ENCODE peak calls at places on chromosome 14, in ten cellular contexts. S is stimulated activated CD4-positive, alpha-beta T cell treated with anti-CD3 and anti-CD28 coated beads, Interleukin-12 subunit alpha, Interleukin-12 subunit beta, amount 100 ng/mL, for 48 hours; U is NCI-H2171; I is SW 1271; T is MM.1S; Q is GF-D8; A is AG20443; E is naive B cell; C is AG10803; X is fibroblast of mammary gland. Z is an unnamed sample.
A peak's percentile ranks its signal among the peaks of the same experiment; 100 is the strongest.

GRCh38 chr14:36976571-36977023 is 195.8 kb downstream of the SLC25A21 start:
- DNase-seq in S (no peak), U (no peak), I (no peak), T (no peak), Q (peak; percentile 72), A (peak; percentile 49), E (no peak), C (peak; percentile 53), X (peak; percentile 64), Z (peak; percentile 45)

GRCh38 chr14:101601603-101602465 is 40.5 kb downstream of the DIO3 start:
- DNase-seq in S (no peak), U (no peak), I (no peak), T (no peak), Q (no peak), A (peak; percentile 12), E (no peak), C (no peak), X (no peak), Z (no peak)

GRCh38 chr14:93329965-93330608 is 2.7 kb downstream of the BTBD7 start:
- DNase-seq in S (no peak), U (no peak), I (no peak), T (no peak), Q (no peak), A (no peak), E (no peak), C (no peak), X (no peak), Z (no peak)

GRCh38 chr14:105419305-105420091 is at the start of gene MTA1:
- DNase-seq in S (peak; percentile 37), U (peak; percentile 47), I (peak; percentile 9), T (no peak), Q (no peak), A (peak; percentile 90), E (peak; percentile 48), C (peak; percentile 30), X (no peak), Z (no peak)

GRCh38 chr14:94174622-94175402 is 690 bp downstream of the PPP4R4 start:
- DNase-seq in S (no peak), U (peak; percentile 24), I (no peak), T (no peak), Q (no peak), A (peak; percentile 11), E (no peak), C (no peak), X (no peak), Z (no peak)

GRCh38 chr14:54447231-54447692 is 6.1 kb upstream of the CNIH1 start:
- DNase-seq in S (no peak), U (no peak), I (no peak), T (no peak), Q (peak; percentile 90), A (peak; percentile 47), E (no peak), C (peak; percentile 59), X (peak; percentile 85), Z (peak; percentile 71)

GRCh38 chr14:101350710-101351109 is 210.6 kb upstream of the DIO3 start:
- DNase-seq in S (no peak), U (no peak), I (no peak), T (no peak), Q (no peak), A (no peak), E (no peak), C (no peak), X (no peak), Z (no peak)

GRCh38 chr14:50082308-50082742 is 34.0 kb downstream of the VCPKMT start:
- DNase-seq in S (no peak), U (no peak), I (no peak), T (no peak), Q (no peak), A (no peak), E (no peak), C (no peak), X (no peak), Z (no peak)

GRCh38 chr14:33026850-33027420 is 88.3 kb downstream of the NPAS3 start:
- DNase-seq in S (no peak), U (no peak), I (no peak), T (no peak), Q (no peak), A (peak; percentile 36), E (no peak), C (peak; percentile 30), X (peak; percentile 30), Z (no peak)

GRCh38 chr14:49946320-49947141 is 53.6 kb downstream of the ARF6 start:
- DNase-seq in S (no peak), U (peak; percentile 89), I (no peak), T (no peak), Q (no peak), A (peak; percentile 85), E (no peak), C (peak; percentile 80), X (peak; percentile 65), Z (no peak)

GRCh38 chr14:24398943-24399801 is at the start of gene NYNRIN:
- DNase-seq in S (no peak), U (peak; percentile 40), I (no peak), T (no peak), Q (no peak), A (peak; percentile 71), E (peak; percentile 44), C (no peak), X (peak; percentile 20), Z (no peak)

GRCh38 chr14:52781629-52782028 is 9.8 kb downstream of the GNPNAT1 start:
- DNase-seq in S (no peak), U (no peak), I (no peak), T (no peak), Q (no peak), A (no peak), E (no peak), C (no peak), X (no peak), Z (no peak)

GRCh38 chr14:37985826-37986470 is 221.8 kb upstream of the SSTR1 start:
- DNase-seq in S (peak; percentile 3), U (peak; percentile 25), I (peak; percentile 45), T (peak; percentile 45), Q (no peak), A (peak; percentile 39), E (no peak), C (peak; percentile 62), X (peak; percentile 63), Z (no peak)

GRCh38 chr14:101927859-101928258 is 36.5 kb upstream of the DYNC1H1 start:
- DNase-seq in S (no peak), U (no peak), I (no peak), T (no peak), Q (peak; percentile 6), A (peak; percentile 97), E (no peak), C (peak; percentile 95), X (peak; percentile 98), Z (peak; percentile 22)

GRCh38 chr14:75667099-75667498 is 6.1 kb downstream of the TTLL5 start:
- DNase-seq in S (no peak), U (peak; percentile 9), I (no peak), T (no peak), Q (no peak), A (no peak), E (no peak), C (no peak), X (no peak), Z (no peak)

GRCh38 chr14:56342419-56342901 is 224.2 kb downstream of the PELI2 start:
- DNase-seq in S (no peak), U (peak; percentile 49), I (no peak), T (no peak), Q (no peak), A (peak; percentile 45), E (no peak), C (peak; percentile 67), X (peak; percentile 83), Z (no peak)

GRCh38 chr14:29028973-29029582 is 262.5 kb downstream of the FOXG1 start:
- DNase-seq in S (no peak), U (no peak), I (no peak), T (no peak), Q (no peak), A (no peak), E (no peak), C (no peak), X (no peak), Z (no peak)

GRCh38 chr14:105411017-105411941 is 8.3 kb upstream of the MTA1 start:
- DNase-seq in S (no peak), U (peak; percentile 52), I (no peak), T (no peak), Q (no peak), A (peak; percentile 94), E (no peak), C (peak; percentile 24), X (peak; percentile 17), Z (no peak)

GRCh38 chr14:75460402-75460801 is 32.6 kb downstream of the JDP2 start:
- DNase-seq in S (no peak), U (no peak), I (no peak), T (no peak), Q (no peak), A (no peak), E (no peak), C (no peak), X (no peak), Z (no peak)

GRCh38 chr14:48936352-48936751 is 649.8 kb downstream of the RPS29 start:
- DNase-seq in S (no peak), U (no peak), I (no peak), T (no peak), Q (no peak), A (peak; percentile 6), E (no peak), C (peak; percentile 51), X (peak; percentile 57), Z (no peak)

GRCh38 chr14:92315050-92315785 is 7.7 kb upstream of the SLC24A4 start:
- DNase-seq in S (no peak), U (no peak), I (no peak), T (no peak), Q (no peak), A (no peak), E (no peak), C (no peak), X (no peak), Z (no peak)

GRCh38 chr14:105889666-105890473 is 363.5 kb downstream of the TMEM121 start:
- DNase-seq in S (no peak), U (no peak), I (no peak), T (no peak), Q (peak; percentile 39), A (no peak), E (no peak), C (no peak), X (no peak), Z (no peak)

GRCh38 chr14:59318908-59319307 is 130.4 kb downstream of the DAAM1 start:
- DNase-seq in S (no peak), U (no peak), I (no peak), T (no peak), Q (no peak), A (no peak), E (no peak), C (no peak), X (no peak), Z (no peak)

GRCh38 chr14:96584199-96584906 is 82.2 kb downstream of the PAPOLA start:
- DNase-seq in S (peak; percentile 17), U (no peak), I (no peak), T (peak; percentile 37), Q (no peak), A (peak; percentile 45), E (peak; percentile 9), C (no peak), X (peak; percentile 15), Z (peak; percentile 66)